ENCODE peak calls at places on chromosomes 3 and 15, in nine cellular contexts. E is aorta, F is heart left ventricle, Z is psoas muscle, T is ovary, Q is left lung, R is HCT116, O is tibial artery, A is suprapubic skin. I is an unnamed sample.

GRCh38 chr15:74631408-74631807 is 15.8 kb downstream of the CLK3 start:
- DNase-seq in Q (no peak), Z (no peak), F (no peak), O (no peak), R (no peak), E (no peak), T (no peak), A (no peak), I (no peak)

GRCh38 chr15:29871401-29871800 is 49.1 kb upstream of the TJP1 start:
- DNase-seq in O (peak; percentile 79), A (no peak), R (no peak), Q (peak; percentile 63), F (peak; percentile 64), Z (peak; percentile 74), E (peak; percentile 91), T (peak; percentile 69), I (no peak)

GRCh38 chr3:160739079-160739478 is 17.0 kb upstream of the PPM1L start:
- DNase-seq in A (no peak), F (peak; percentile 39), Z (peak; percentile 87), T (no peak), R (no peak), E (no peak), Q (no peak), O (peak; percentile 69), I (no peak)

GRCh38 chr15:94760348-94760747 is 529.0 kb downstream of the MCTP2 start:
- DNase-seq in Z (no peak), A (no peak), R (no peak), O (no peak), F (no peak), Q (no peak), E (no peak), T (no peak), I (no peak)

GRCh38 chr3:125332504-125332903 is 42.6 kb downstream of the ZNF148 start:
- DNase-seq in R (no peak), T (no peak), A (no peak), F (no peak), O (no peak), Z (no peak), E (no peak), Q (no peak), I (no peak)

GRCh38 chr3:88219138-88219792 is 69.5 kb downstream of the C3orf38 start:
- DNase-seq in R (no peak), O (no peak), Z (no peak), T (no peak), Q (no peak), E (no peak), F (peak; percentile 9), A (no peak), I (peak; percentile 2)

GRCh38 chr3:134928392-134928791 is 133.3 kb downstream of the EPHB1 start:
- DNase-seq in Z (no peak), T (no peak), R (no peak), F (no peak), A (no peak), Q (no peak), O (no peak), E (no peak), I (no peak)

GRCh38 chr15:25731411-25731810 is 131.7 kb downstream of the ATP10A start:
- DNase-seq in Q (no peak), O (no peak), E (no peak), R (no peak), A (no peak), Z (no peak), F (no peak), T (no peak), I (no peak)

DNA sequence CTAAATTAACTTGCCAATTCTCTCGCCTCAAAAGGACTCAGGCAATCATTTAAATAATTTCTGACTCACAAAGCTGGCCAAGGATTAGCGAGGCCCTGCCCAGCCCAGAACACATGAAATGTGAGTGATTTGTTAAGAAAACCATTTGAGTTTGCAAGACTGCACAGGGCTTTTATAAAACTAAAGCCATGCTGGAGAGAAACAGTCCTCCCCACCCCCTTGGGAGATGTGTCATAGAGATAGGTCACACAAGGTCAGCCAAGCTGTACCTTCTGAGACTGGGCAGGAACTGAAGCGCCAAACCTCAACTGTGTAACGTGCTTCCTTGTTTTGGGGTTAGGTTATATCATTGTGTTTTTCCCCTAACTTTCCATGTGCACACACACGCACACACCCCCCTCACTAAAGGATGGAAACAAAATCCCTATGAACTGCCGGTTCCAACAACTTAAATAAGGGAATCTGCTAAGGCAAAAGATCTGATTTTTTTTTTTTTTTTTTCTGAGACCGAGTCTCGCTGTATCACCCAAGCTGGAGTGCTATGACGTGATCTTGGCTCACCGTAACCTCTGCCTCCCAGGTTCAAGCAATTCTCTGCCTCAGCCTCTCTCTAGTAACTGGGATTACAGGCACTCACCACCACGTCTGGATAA is 8.1 kb downstream of the SPATA12 start:
- DNase-seq in T (no peak), Q (no peak), Z (peak; percentile 64), E (peak; percentile 81), A (peak; percentile 81), F (peak; percentile 32), O (peak; percentile 77), R (peak; percentile 81), I (no peak)
- H3K27ac ChIP-seq in T (no peak overlapping the region), Q (no peak overlapping the region), Z (no peak overlapping the region), E (no peak overlapping the region), A (peak overlapping the region; percentile 79), F (peak overlapping the region; percentile 66), O (no peak overlapping the region), R (peak overlapping the region; percentile 85), I (no peak overlapping the region)

DNA sequence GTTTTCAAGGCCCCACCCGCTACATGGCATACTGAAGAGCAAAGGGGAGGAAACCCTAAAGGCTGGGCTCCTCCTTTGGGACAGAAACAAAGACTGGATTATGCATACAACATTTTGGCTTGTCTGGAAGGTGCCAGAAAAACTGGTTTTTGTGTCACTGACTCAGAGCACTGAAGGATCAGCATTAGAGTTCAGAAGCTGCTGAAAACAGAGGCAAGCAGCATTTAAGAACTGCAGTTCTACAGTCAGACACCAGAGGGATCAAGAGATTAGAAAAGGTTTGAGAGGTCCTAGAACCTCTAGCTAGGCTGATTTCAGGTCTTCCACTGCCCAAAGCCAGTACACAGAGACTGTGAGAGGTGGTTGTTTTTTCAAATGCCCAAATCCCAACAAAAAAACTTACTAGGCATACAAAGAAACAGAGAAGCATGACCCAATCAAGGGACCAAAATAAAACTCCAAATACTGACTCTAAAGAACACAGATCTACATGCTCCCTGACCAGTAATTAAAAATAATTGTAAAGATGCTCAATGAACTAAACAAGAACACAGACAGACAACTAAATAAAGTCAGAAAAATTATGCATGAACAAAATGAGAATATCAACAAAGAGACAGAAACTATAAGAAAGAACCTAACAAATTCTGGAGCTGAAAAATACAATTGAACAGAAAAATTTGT is 91.2 kb downstream of the SENP2 start:
- DNase-seq in Z (no peak), T (no peak), R (peak; percentile 69), Q (no peak), F (no peak), E (no peak), A (no peak), O (no peak), I (peak; percentile 56)
- H3K27ac ChIP-seq in Z (no peak overlapping the region), T (no peak overlapping the region), R (no peak overlapping the region), Q (no peak overlapping the region), F (no peak overlapping the region), E (no peak overlapping the region), A (no peak overlapping the region), O (no peak overlapping the region), I (no peak overlapping the region)

DNA sequence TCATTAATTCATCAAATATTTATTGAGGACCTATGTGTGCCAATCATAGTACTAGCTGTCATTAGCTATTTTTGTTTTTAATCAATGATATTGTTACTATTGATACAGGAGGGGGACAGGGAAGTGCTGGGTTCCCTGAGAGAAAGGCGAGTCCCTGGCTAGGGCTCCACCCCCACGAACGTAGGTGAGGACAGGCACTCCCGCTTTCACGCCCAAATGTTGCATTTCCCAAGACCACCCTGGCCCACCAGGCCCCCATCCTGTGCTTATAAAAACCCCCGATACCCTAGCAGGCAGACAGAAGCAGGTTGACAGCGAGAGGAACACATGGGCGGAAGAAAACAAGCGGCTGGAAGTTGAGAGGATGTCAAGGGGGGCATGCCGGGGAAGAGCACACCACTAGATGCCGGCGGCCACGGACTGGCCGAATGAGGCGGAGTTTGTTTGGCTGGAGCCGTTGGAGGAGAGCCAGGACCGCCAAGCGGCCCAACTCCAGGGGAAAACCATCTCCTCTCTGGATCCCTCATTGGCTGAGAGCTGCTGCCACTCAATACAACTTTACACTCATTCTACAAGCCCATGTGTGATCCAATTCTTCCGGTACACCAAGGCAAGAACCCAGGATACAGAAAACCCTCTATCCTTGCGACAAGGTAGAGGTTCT is 798.7 kb upstream of the SEMA6D start:
- DNase-seq in Z (no peak), R (no peak), T (no peak), O (no peak), F (no peak), E (no peak), A (no peak), Q (peak; percentile 53), I (no peak)
- H3K27ac ChIP-seq in Z (no peak overlapping the region), R (no peak overlapping the region), T (no peak overlapping the region), O (no peak overlapping the region), F (no peak overlapping the region), E (no peak overlapping the region), A (no peak overlapping the region), Q (no peak overlapping the region), I (no peak overlapping the region)

GRCh38 chr15:68371851-68372250 is 60.1 kb downstream of the ITGA11 start:
- DNase-seq in R (no peak), E (no peak), Q (no peak), T (no peak), F (no peak), O (no peak), A (peak; percentile 54), Z (no peak), I (no peak)

GRCh38 chr15:68368731-68369435 is 63.1 kb downstream of the ITGA11 start:
- DNase-seq in A (no peak), Z (no peak), O (no peak), Q (no peak), R (no peak), T (no peak), F (no peak), E (no peak), I (no peak)

GRCh38 chr15:68371160-68371559 is 60.8 kb downstream of the ITGA11 start:
- DNase-seq in E (no peak), A (peak; percentile 34), T (no peak), R (no peak), O (peak; percentile 13), Q (no peak), Z (no peak), F (no peak), I (no peak)

GRCh38 chr15:68370768-68371151 is 61.2 kb downstream of the ITGA11 start:
- DNase-seq in O (peak; percentile 14), E (no peak), Q (no peak), Z (no peak), R (no peak), F (no peak), A (peak; percentile 1), T (no peak), I (no peak)

GRCh38 chr15:68369931-68370767 is 61.8 kb downstream of the ITGA11 start:
- DNase-seq in Z (no peak), O (peak; percentile 11), F (no peak), A (peak; percentile 50), R (no peak), E (no peak), T (no peak), Q (no peak), I (no peak)
- H3K27ac ChIP-seq in Z (peak overlapping the region; percentile 30), O (peak overlapping the region; percentile 50), F (no peak overlapping the region), A (no peak overlapping the region), R (no peak overlapping the region), E (peak overlapping the region; percentile 21), T (no peak overlapping the region), Q (no peak overlapping the region), I (no peak overlapping the region)

DNA sequence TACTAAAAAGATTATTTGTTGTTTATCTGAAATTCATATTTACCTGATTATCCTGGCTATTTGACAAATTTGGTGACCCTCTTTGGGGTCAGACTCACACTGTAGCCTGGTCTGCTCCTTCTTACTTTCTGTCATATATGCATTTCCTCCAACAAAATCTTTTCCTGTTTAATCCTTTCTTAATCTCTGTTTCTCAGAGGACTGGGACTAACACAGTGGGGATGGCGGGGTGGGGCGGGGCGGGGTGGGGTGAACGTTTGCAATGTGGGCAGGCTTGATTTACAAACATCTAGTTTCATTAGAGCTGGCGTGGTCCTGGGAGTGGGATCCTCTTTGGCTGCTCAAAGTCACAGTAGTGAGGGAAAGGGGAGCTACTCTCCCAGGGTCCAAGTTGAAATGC is 35.3 kb upstream of the CDCP1 start:
- DNase-seq in Z (no peak), Q (no peak), O (no peak), E (no peak), R (no peak), A (no peak), F (no peak), T (no peak), I (no peak)
- H3K27ac ChIP-seq in Z (no peak overlapping the region), Q (no peak overlapping the region), O (no peak overlapping the region), E (no peak overlapping the region), R (no peak overlapping the region), A (no peak overlapping the region), F (no peak overlapping the region), T (no peak overlapping the region), I (no peak overlapping the region)

I was measured in AG04450.